ENCODE peak calls at places on chromosomes 13 and 19, in four cellular contexts. C is coronary artery, T is Caco-2, S is neural crest cell. G is an unnamed sample.

GRCh38 chr13:23889598-23890224 is 511 bp upstream of the MIPEP start:
- DNase-seq in C (no peak), T (no peak), S (no peak), G (no peak)

GRCh38 chr19:12723383-12723642 is 419 bp downstream of the TNPO2 start:
- DNase-seq in C (no peak), T (no peak), S (no peak), G (no peak)

GRCh38 chr19:16619456-16619855 is 8.5 kb downstream of the MED26 start:
- DNase-seq in C (no peak), T (no peak), S (no peak), G (no peak)

GRCh38 chr19:2290441-2291184 is 8.6 kb upstream of the PEAK3 start:
- DNase-seq in C (no peak), T (no peak), S (no peak), G (no peak)

GRCh38 chr13:93416943-93417342 is 190.3 kb downstream of the GPC6 start:
- DNase-seq in C (no peak), T (no peak), S (no peak), G (no peak)

GRCh38 chr19:10858204-10858828 is 10.1 kb downstream of the C19orf38 start:
- DNase-seq in C (no peak), T (no peak), S (peak; percentile 55), G (no peak)

GRCh38 chr13:52849727-52850395 is 1.4 kb upstream of the PCDH8 start:
- DNase-seq in C (no peak), T (no peak), S (no peak), G (no peak)

GRCh38 chr13:77595166-77595810 is 59.8 kb downstream of the SCEL start:
- DNase-seq in C (no peak), T (no peak), S (no peak), G (no peak)

GRCh38 chr19:54183431-54183830 is 5.9 kb downstream of the MBOAT7 start:
- DNase-seq in C (no peak), T (no peak), S (no peak), G (no peak)

GRCh38 chr19:6543866-6544347 is 13.1 kb downstream of the TNFSF9 start:
- DNase-seq in C (no peak), T (no peak), S (no peak), G (no peak)

GRCh38 chr19:5147971-5148793 is 179.3 kb downstream of the KDM4B start:
- DNase-seq in C (no peak), T (no peak), S (no peak), G (no peak)

GRCh38 chr13:24842533-24843278 is 78.7 kb downstream of the RNF17 start:
- DNase-seq in C (no peak), T (no peak), S (no peak), G (no peak)

GRCh38 chr13:94303644-94304174 is 175.8 kb downstream of the DCT start:
- DNase-seq in C (no peak), T (no peak), S (no peak), G (no peak)

GRCh38 chr19:41860419-41861097 is 503 bp downstream of the RPS19 start:
- DNase-seq in C (peak; percentile 83), T (no peak), S (no peak), G (no peak)

GRCh38 chr19:17686592-17687042 is 1.5 kb downstream of the UNC13A start:
- DNase-seq in C (no peak), T (no peak), S (peak; percentile 43), G (no peak)

GRCh38 chr19:15871570-15871969 is 26.3 kb downstream of the CYP4F2 start:
- DNase-seq in C (no peak), T (no peak), S (no peak), G (no peak)

GRCh38 chr19:23905771-23906170 is 8.9 kb upstream of the ZNF726 start:
- DNase-seq in C (no peak), T (no peak), S (no peak), G (no peak)

GRCh38 chr19:38057954-38058690 is 151.1 kb downstream of the SIPA1L3 start:
- DNase-seq in C (no peak), T (no peak), S (no peak), G (no peak)

DNA sequence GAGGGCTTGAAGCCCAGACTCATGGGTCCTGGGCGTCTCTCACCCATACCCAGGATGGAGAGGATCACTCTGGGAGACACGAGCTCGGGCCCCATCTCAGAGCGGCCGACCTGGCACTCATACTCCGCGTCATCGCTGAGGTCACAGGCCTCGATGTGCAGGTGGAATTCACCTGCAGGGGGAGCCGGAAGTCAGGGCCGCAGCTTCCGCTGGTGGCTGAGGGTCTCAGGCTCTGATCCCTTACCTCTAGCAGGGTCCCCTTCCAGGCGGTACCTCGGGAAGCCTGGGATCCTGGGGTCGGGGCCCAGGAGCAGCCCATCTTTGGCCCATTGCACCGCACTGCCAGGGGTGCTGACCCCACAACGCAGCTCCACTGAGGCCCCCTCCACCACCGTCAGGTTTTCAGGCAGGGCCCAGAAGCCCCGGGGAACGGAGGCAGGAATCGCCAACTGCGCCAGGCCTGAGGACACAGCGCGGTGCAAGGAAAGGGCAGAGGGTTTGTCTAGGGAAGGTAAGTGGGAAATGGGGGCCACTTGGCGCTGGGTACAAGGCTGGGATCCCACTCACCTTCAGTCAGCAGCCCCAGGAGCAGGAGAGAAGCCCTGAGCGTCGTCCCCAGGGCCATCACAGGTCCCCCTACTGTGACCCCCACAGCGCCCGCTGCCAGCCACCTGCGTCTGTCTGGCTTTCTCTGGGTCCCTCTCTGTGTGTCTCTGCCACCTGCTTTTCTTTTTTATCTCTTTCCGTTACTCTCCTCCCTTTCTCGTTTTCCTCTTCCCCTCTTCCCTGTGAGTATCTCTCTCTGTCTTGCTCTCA is 883 bp downstream of the NPHS1 start:
- DNase-seq in C (no peak), T (no peak), S (peak; percentile 22), G (no peak)
- TF ChIP-seq CTCF in C (no peak), T (peak; percentile 67), S (peak; percentile 42), G (no peak)

GRCh38 chr13:45468676-45469075 is 3.9 kb downstream of the COG3 start:
- DNase-seq in C (no peak), T (no peak), S (no peak), G (no peak)

GRCh38 chr13:45464141-45464686 is 525 bp upstream of the COG3 start:
- DNase-seq in C (no peak), T (no peak), S (no peak), G (no peak)

GRCh38 chr13:45466359-45466758 is 1.6 kb downstream of the COG3 start:
- DNase-seq in C (no peak), T (no peak), S (no peak), G (no peak)

DNA sequence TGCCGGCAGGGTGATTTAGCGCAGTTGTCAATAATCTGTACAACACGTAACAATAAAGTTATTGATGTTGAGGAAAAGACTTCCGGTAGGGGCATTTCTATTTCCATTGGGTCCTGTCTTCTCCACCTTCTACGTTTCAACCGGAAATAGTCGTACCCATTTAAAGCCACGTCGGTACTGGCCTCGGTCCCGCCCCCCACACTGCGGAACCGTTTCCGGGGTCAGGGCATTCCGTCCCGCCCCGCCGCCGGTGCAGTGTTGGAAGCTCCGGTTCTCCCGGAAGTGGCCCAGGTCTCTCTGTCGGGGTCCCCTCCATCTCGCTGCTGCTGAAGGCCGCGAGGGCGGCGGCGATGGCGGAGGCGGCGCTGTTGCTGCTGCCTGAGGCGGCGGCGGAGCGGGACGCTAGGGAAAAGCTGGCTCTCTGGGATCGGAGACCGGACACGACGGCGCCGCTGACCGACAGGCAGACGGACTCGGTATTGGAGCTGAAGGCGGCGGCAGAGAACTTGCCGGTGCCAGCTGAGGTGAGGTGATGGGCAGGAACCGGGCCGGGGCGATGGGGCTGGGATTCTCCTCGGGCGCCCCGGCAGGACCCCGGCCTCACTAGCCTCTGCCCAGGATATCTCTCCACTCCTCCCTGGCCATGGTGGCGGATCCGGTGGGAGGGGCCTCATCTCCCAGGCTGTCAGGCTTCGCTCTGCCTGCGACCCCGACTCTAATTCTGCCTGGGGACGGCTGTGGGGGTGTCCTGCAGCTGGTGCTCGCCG is at the start of gene COG3:
- DNase-seq in C (peak; percentile 96), T (peak; percentile 96), S (peak; percentile 82), G (peak; percentile 82)
- TF ChIP-seq CTCF in C (no peak), T (no peak), S (peak; percentile 13), G (no peak)

DNA sequence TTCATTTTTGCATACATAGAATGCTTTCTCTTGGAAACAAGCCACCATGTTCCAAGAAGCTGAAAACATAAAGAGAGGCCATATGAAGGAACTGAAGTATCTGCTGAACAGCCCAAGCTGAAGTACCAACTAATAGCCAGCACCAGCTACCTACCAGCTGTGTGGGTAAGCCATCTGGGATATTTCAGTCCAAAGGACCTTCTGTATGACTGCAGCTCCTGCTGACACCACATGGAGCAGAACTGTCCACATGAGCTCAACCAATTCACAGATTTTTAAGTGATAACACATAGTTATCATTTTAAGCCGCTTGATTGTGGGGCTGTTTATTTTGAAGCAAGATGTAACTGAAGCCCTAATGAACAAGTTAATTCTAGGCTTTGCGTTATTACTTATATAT is 621.1 kb upstream of the KLHL1 start:
- DNase-seq in C (no peak), T (no peak), S (no peak), G (no peak)
- TF ChIP-seq CTCF in C (no peak), T (no peak), S (no peak), G (no peak)

GRCh38 chr13:102830646-102831045 is 15.2 kb upstream of the ERCC5 start:
- DNase-seq in C (no peak), T (peak; percentile 54), S (no peak), G (no peak)

GRCh38 chr13:102825400-102825799 is 20.4 kb upstream of the ERCC5 start:
- DNase-seq in C (no peak), T (no peak), S (no peak), G (no peak)

GRCh38 chr13:102825921-102826706 is 19.7 kb upstream of the ERCC5 start:
- DNase-seq in C (no peak), T (no peak), S (no peak), G (no peak)
- TF ChIP-seq CTCF in C (no peak), T (no peak), S (no peak), G (no peak)